ENCODE peak calls at places on chromosomes 2 and 18, in six cellular contexts. K is CD4-positive, alpha-beta T cell; Y is GM13977; D is GM13976; X is heart left ventricle; N is AG04450. W is an unnamed sample.
A peak's percentile ranks its signal among the peaks of the same experiment; 100 is the strongest.

GRCh38 chr2:17036343-17036742 is 370.7 kb upstream of the CYRIA start:
- DNase-seq in K (no peak), Y (no peak), D (no peak), X (no peak), N (no peak), W (no peak)

GRCh38 chr2:222796413-222797103 is 64.3 kb upstream of the ACSL3 start:
- DNase-seq in K (no peak), Y (no peak), D (no peak), X (peak; percentile 39), N (no peak), W (no peak)

GRCh38 chr2:173164361-173164760 is 88.7 kb downstream of the MAP3K20 start:
- DNase-seq in K (no peak), Y (no peak), D (no peak), X (no peak), N (no peak), W (no peak)

GRCh38 chr2:6506311-6507258 is 359.1 kb downstream of the CMPK2 start:
- DNase-seq in K (no peak), Y (no peak), D (no peak), X (no peak), N (no peak), W (peak; percentile 32)

GRCh38 chr2:207847807-207848544 is 78.3 kb upstream of the FZD5 start:
- DNase-seq in K (no peak), Y (no peak), D (no peak), X (peak; percentile 37), N (no peak), W (no peak)

GRCh38 chr2:135473567-135473966 is 57.5 kb downstream of the ZRANB3 start:
- DNase-seq in K (peak; percentile 7), Y (peak; percentile 34), D (peak; percentile 47), X (no peak), N (no peak), W (no peak)

GRCh38 chr2:194090251-194090905 is 1566.6 kb upstream of the SLC39A10 start:
- DNase-seq in K (no peak), Y (no peak), D (no peak), X (peak; percentile 18), N (no peak), W (no peak)

GRCh38 chr2:197893403-197894177 is 89.2 kb downstream of the PLCL1 start:
- DNase-seq in K (no peak), Y (no peak), D (no peak), X (peak; percentile 68), N (no peak), W (no peak)

GRCh38 chr2:179104736-179105135 is 54.8 kb upstream of the CCDC141 start:
- DNase-seq in K (no peak), Y (no peak), D (no peak), X (no peak), N (no peak), W (no peak)

GRCh38 chr2:133333189-133333588 is 235.1 kb downstream of the NCKAP5 start:
- DNase-seq in K (no peak), Y (no peak), D (no peak), X (no peak), N (no peak), W (no peak)

GRCh38 chr2:198615972-198616371 is 811.6 kb downstream of the PLCL1 start:
- DNase-seq in K (no peak), Y (no peak), D (no peak), X (no peak), N (no peak), W (peak; percentile 11)

GRCh38 chr2:207463996-207464395 is 65.8 kb upstream of the CREB1 start:
- DNase-seq in K (no peak), Y (no peak), D (no peak), X (no peak), N (no peak), W (no peak)

GRCh38 chr2:42334220-42334619 is 26.8 kb downstream of the COX7A2L start:
- DNase-seq in K (no peak), Y (no peak), D (no peak), X (no peak), N (no peak), W (no peak)

GRCh38 chr18:57297306-57297705 is 55.1 kb upstream of the ST8SIA3 start:
- DNase-seq in K (no peak), Y (no peak), D (no peak), X (no peak), N (no peak), W (no peak)

GRCh38 chr18:6920099-6920955 is 190.8 kb downstream of the ARHGAP28 start:
- DNase-seq in K (no peak), Y (peak; percentile 48), D (peak; percentile 52), X (no peak), N (peak; percentile 27), W (peak; percentile 25)

GRCh38 chr2:12666445-12666844 is 50.3 kb upstream of the TRIB2 start:
- DNase-seq in K (no peak), Y (no peak), D (no peak), X (no peak), N (no peak), W (no peak)

GRCh38 chr2:84878896-84879594 is 1.8 kb downstream of the TRABD2A start:
- DNase-seq in K (no peak), Y (no peak), D (no peak), X (no peak), N (no peak), W (no peak)

GRCh38 chr2:225328192-225328591 is 71.3 kb upstream of the NYAP2 start:
- DNase-seq in K (no peak), Y (no peak), D (no peak), X (no peak), N (no peak), W (no peak)

GRCh38 chr2:43098539-43098938 is 127.9 kb downstream of the ZFP36L2 start:
- DNase-seq in K (no peak), Y (no peak), D (no peak), X (no peak), N (no peak), W (no peak)

GRCh38 chr2:25976884-25977741 is 5.2 kb downstream of the KIF3C start:
- DNase-seq in K (no peak), Y (no peak), D (no peak), X (no peak), N (no peak), W (no peak)

GRCh38 chr2:3169106-3169870 is 208.3 kb downstream of the EIPR1 start:
- DNase-seq in K (no peak), Y (no peak), D (no peak), X (no peak), N (no peak), W (no peak)

GRCh38 chr18:23882616-23883276 is 131.8 kb upstream of the TTC39C start:
- DNase-seq in K (no peak), Y (no peak), D (no peak), X (no peak), N (no peak), W (no peak)

GRCh38 chr2:59885536-59885935 is 667.9 kb downstream of the BCL11A start:
- DNase-seq in K (peak; percentile 5), Y (no peak), D (no peak), X (peak; percentile 35), N (no peak), W (no peak)

DNA sequence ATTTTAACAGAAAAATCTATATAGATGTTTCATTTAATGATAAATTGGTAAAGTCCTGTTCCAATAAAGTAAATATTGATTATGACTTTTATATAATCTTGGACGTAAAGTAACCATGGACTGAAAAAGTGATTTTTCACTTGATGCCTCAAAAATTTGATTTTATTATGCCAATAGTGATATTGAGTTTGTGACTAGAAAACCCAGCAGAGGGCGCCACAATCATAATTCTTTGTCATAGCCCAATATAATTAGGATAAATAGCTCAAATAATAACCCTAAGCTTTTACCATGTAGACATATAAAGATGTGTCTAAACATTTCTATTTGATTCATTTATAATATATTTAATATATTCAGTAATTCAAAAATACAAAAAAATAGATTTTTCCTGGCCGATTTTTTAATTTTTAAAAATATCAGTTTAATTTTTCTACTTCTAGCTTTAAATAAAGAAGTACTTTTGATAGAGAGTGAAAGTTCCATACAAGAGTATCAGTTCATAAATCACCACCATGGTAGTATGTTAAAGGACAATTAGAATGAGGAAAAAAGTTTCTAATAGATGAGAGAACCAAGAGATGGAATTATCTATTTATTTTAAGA is 30.7 kb downstream of the CAMKMT start:
- DNase-seq in K (peak; percentile 22), Y (no peak), D (peak; percentile 15), X (no peak), N (no peak), W (no peak)
- TF ChIP-seq CTCF in K (peak; percentile 83), Y (peak; percentile 53), D (peak; percentile 49), X (peak; percentile 58), N (peak; percentile 68), W (peak; percentile 54)

DNA sequence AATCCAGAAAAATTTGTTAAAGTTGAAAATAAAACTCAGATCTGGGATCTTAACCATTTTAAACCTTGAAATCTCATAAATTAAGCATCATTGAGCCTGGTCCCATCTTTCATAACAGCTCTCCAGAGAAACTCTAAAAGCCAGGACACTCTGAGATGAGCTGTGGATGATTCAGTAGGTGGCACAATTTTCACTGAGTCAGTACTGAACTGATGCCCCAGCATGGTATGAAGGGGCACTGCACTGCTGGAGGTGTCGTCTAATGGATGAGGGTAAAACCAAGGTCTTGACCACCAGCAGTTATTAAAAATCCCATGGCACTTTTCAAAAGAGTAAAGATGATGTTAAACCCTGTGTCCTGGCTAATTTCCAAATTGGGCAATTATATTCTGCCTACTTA is 170.6 kb downstream of the FIGN start:
- DNase-seq in K (no peak), Y (no peak), D (no peak), X (no peak), N (no peak), W (no peak)
- TF ChIP-seq CTCF in K (no peak), Y (no peak), D (no peak), X (no peak), N (no peak), W (no peak)

DNA sequence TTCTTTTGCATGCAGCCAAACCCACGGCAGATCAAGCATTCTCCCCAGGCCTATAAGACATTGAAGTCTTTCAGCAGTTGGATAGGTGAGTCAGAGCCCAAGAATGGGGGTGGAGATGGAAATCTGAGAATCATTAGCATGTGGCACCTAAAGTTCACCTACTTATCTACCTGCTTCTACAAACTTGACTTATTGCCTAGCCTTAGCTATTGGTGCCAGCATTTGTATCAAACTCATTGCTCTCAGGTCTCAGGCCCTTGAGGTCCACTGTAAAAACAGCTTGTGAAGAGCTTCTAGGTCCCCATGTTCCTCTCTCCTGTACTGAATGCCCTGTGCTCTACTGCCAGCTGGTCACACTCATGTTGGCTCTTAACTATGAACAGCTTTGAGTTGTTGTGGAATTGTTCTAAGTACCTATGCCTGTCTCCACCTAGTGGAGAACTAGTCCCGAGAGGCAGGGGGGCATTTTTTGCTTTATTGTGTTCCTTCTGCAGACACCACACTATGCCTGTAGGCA is 278.4 kb upstream of the SPRED2 start:
- DNase-seq in K (no peak), Y (peak; percentile 19), D (no peak), X (no peak), N (no peak), W (no peak)
- TF ChIP-seq CTCF in K (no peak), Y (peak; percentile 47), D (no peak), X (no peak), N (peak; percentile 52), W (peak; percentile 42)

GRCh38 chr2:33602216-33602830 is 3.2 kb upstream of the FAM98A start:
- DNase-seq in K (no peak), Y (no peak), D (no peak), X (no peak), N (no peak), W (no peak)

GRCh38 chr2:33598472-33599174 is 476 bp downstream of the FAM98A start:
- DNase-seq in K (peak; percentile 9), Y (peak; percentile 56), D (peak; percentile 66), X (peak; percentile 60), N (no peak), W (no peak)

GRCh38 chr2:33597026-33597425 is 2.1 kb downstream of the FAM98A start:
- DNase-seq in K (no peak), Y (no peak), D (no peak), X (no peak), N (no peak), W (no peak)

GRCh38 chr2:33599943-33600192 is 769 bp upstream of the FAM98A start:
- DNase-seq in K (no peak), Y (no peak), D (no peak), X (no peak), N (no peak), W (no peak)

GRCh38 chr2:33599175-33599942 is at the start of gene FAM98A:
- DNase-seq in K (peak; percentile 98), Y (peak; percentile 93), D (peak; percentile 97), X (peak; percentile 100), N (peak; percentile 99), W (peak; percentile 97)
- TF ChIP-seq CTCF in K (no peak), Y (peak; percentile 0), D (no peak), X (peak; percentile 35), N (peak; percentile 36), W (no peak)

W was measured in AG09309.